ENCODE peak calls at places on chromosomes 12 and 14, in four cellular contexts. D, I, C and J are unnamed samples.

GRCh38 chr12:43434614-43435013 is 117.4 kb downstream of the ADAMTS20 start:
- DNase-seq in I (no peak), C (no peak), D (no peak), J (no peak)

GRCh38 chr12:111093428-111094142 is 173.2 kb upstream of the MYL2 start:
- DNase-seq in C (no peak), I (no peak), D (no peak), J (peak)

GRCh38 chr12:12723681-12724420 is 6.7 kb downstream of the CDKN1B start:
- DNase-seq in D (peak), C (peak), I (no peak), J (peak)

GRCh38 chr14:101854366-101854765 is 92.9 kb downstream of the PPP2R5C start:
- DNase-seq in I (no peak), D (no peak), C (no peak), J (no peak)

GRCh38 chr12:2501464-2502181 is 293.1 kb upstream of the FKBP4 start:
- DNase-seq in I (no peak), C (no peak), D (no peak), J (no peak)

GRCh38 chr12:64633186-64633939 is 23.1 kb downstream of the RASSF3 start:
- DNase-seq in D (no peak), I (no peak), C (no peak), J (no peak)

GRCh38 chr14:27686137-27686536 is 1080.5 kb upstream of the FOXG1 start:
- DNase-seq in D (no peak), I (no peak), C (no peak), J (no peak)

GRCh38 chr12:46267618-46268348 is 1.1 kb downstream of the SLC38A1 start:
- DNase-seq in D (no peak), C (no peak), I (no peak), J (no peak)

GRCh38 chr14:103879570-103880333 is 32.4 kb upstream of the PPP1R13B start:
- DNase-seq in D (peak), I (no peak), C (no peak), J (no peak)

GRCh38 chr14:21229821-21230220 is 39.4 kb downstream of the HNRNPC start:
- DNase-seq in C (no peak), D (no peak), I (no peak), J (no peak)

GRCh38 chr12:66103011-66103913 is 27.3 kb downstream of the LLPH start:
- DNase-seq in C (no peak), D (peak), I (no peak), J (no peak)

GRCh38 chr12:126982707-126983106 is 1284.3 kb upstream of the TMEM132C start:
- DNase-seq in D (no peak), I (no peak), C (no peak), J (no peak)

GRCh38 chr12:123389560-123390351 is 5.8 kb downstream of the KMT5A start:
- DNase-seq in I (no peak), C (peak), D (peak), J (peak)

GRCh38 chr14:38108681-38109080 is 99.0 kb upstream of the SSTR1 start:
- DNase-seq in I (peak), C (no peak), D (no peak), J (no peak)

GRCh38 chr12:66861157-66861750 is 182.4 kb upstream of the GRIP1 start:
- DNase-seq in D (peak), C (peak), I (peak), J (peak)

GRCh38 chr14:54498579-54498978 is 9.8 kb upstream of the GMFB start:
- DNase-seq in C (no peak), D (no peak), I (no peak), J (no peak)

GRCh38 chr12:21305666-21306065 is 29.1 kb downstream of the SLCO1A2 start:
- DNase-seq in C (no peak), I (no peak), D (no peak), J (no peak)

GRCh38 chr14:99659333-99659741 is 14.4 kb downstream of the HHIPL1 start:
- DNase-seq in D (peak), I (no peak), C (no peak), J (no peak)

GRCh38 chr14:60862283-60862682 is 118.6 kb downstream of the TRMT5 start:
- DNase-seq in I (no peak), C (peak), D (no peak), J (no peak)

GRCh38 chr12:84727964-84728363 is 184.6 kb downstream of the SLC6A15 start:
- DNase-seq in D (peak), C (no peak), I (no peak), J (no peak)

GRCh38 chr12:15527201-15527782 is 205.0 kb downstream of the PTPRO start:
- DNase-seq in I (no peak), C (no peak), D (peak), J (no peak)
- TF ChIP-seq CTCF in I (no peak), C (no peak), D (peak), J (no peak)

GRCh38 chr12:6919588-6919987 is 5.2 kb downstream of the ENO2 start:
- DNase-seq in C (peak), D (no peak), I (no peak), J (peak)
- TF ChIP-seq CTCF in C (no peak), D (peak), I (no peak), J (no peak)

DNA sequence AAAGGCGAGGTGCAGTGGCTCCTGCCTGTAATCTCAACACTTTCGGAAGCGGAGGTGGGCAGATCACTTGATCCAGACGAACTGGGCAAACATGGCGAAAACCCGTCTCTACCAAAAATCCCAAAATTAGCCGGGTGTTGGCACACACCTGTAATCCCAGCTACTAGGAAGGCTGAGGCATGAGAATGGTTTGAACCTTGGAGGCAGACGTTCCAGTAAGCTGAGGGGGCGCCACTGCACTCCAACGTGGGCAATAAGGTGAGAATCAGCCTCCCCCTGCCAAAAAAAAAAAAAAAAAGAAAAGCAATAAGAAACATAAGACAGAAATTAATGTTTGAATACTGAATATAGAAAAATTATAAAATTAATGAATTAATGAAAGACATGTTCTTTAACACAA is 928.7 kb downstream of the LRFN5 start:
- DNase-seq in I (no peak), D (peak), C (no peak), J (no peak)
- TF ChIP-seq CTCF in I (no peak), D (peak), C (no peak), J (no peak)

GRCh38 chr12:94792690-94793089 is 142.3 kb upstream of the TMCC3 start:
- DNase-seq in I (no peak), D (no peak), C (no peak), J (no peak)

GRCh38 chr12:94793191-94793595 is 142.8 kb upstream of the TMCC3 start:
- DNase-seq in D (peak), I (no peak), C (no peak), J (no peak)

GRCh38 chr12:94795053-94795452 is 144.7 kb upstream of the TMCC3 start:
- DNase-seq in C (no peak), D (no peak), I (no peak), J (no peak)

GRCh38 chr12:94798107-94798506 is 147.8 kb upstream of the TMCC3 start:
- DNase-seq in D (no peak), C (no peak), I (no peak), J (no peak)

DNA sequence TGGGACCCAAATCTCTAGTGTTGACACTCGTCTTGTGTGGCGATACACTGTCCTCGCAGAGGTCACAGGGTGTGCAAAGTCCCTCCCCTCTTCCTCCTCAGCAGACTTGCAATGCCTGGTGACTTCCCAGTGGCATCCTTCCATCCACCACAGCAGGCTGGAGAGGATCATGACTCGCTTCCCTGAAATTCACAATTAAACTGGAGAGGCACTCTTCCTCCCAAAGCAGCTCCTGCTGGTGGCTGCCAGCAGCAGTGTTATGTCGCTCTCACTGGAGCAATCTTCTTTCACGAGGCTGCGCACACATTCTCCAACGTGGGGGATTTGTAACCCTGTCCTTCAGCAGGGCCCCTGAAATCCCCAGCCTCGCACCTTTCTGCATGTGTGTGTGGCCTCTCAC is 145.2 kb upstream of the TMCC3 start:
- DNase-seq in D (peak), C (no peak), I (peak), J (no peak)
- TF ChIP-seq CTCF in D (no peak), C (no peak), I (peak), J (no peak)

GRCh38 chr12:78037707-78038106 is 207.0 kb downstream of the NAV3 start:
- DNase-seq in C (no peak), I (no peak), D (peak), J (no peak)
- TF ChIP-seq CTCF in C (no peak), I (no peak), D (peak), J (no peak)

GRCh38 chr14:71322660-71323250 is 415.5 kb downstream of the PCNX1 start:
- DNase-seq in C (no peak), I (peak), D (no peak), J (peak)

GRCh38 chr14:71319646-71320045 is 412.4 kb downstream of the PCNX1 start:
- DNase-seq in I (no peak), C (no peak), D (peak), J (no peak)

GRCh38 chr14:71321556-71322315 is 414.5 kb downstream of the PCNX1 start:
- DNase-seq in D (peak), C (no peak), I (no peak), J (no peak)

GRCh38 chr14:71320107-71320733 is 413.0 kb downstream of the PCNX1 start:
- DNase-seq in C (peak), I (peak), D (peak), J (peak)

GRCh38 chr14:71320734-71321555 is 413.7 kb downstream of the PCNX1 start:
- DNase-seq in I (no peak), C (peak), D (peak), J (peak)
- TF ChIP-seq CTCF in I (no peak), C (no peak), D (no peak), J (no peak)

GRCh38 chr12:868722-869121 is 80.8 kb downstream of the RAD52 start:
- DNase-seq in I (no peak), C (no peak), D (peak), J (no peak)
- TF ChIP-seq CTCF in I (peak), C (no peak), D (peak), J (no peak)

GRCh38 chr14:98290596-98290995 is 981.4 kb downstream of the BCL11B start:
- DNase-seq in D (no peak), I (no peak), C (no peak), J (no peak)

GRCh38 chr14:98293527-98293926 is 978.5 kb downstream of the BCL11B start:
- DNase-seq in I (no peak), C (no peak), D (no peak), J (no peak)

GRCh38 chr14:98292191-98292590 is 979.8 kb downstream of the BCL11B start:
- DNase-seq in D (no peak), I (no peak), C (no peak), J (no peak)

GRCh38 chr14:98288825-98289224 is 983.2 kb downstream of the BCL11B start:
- DNase-seq in D (no peak), C (no peak), I (no peak), J (no peak)
- TF ChIP-seq CTCF in D (no peak), C (no peak), I (no peak), J (no peak)

DNA sequence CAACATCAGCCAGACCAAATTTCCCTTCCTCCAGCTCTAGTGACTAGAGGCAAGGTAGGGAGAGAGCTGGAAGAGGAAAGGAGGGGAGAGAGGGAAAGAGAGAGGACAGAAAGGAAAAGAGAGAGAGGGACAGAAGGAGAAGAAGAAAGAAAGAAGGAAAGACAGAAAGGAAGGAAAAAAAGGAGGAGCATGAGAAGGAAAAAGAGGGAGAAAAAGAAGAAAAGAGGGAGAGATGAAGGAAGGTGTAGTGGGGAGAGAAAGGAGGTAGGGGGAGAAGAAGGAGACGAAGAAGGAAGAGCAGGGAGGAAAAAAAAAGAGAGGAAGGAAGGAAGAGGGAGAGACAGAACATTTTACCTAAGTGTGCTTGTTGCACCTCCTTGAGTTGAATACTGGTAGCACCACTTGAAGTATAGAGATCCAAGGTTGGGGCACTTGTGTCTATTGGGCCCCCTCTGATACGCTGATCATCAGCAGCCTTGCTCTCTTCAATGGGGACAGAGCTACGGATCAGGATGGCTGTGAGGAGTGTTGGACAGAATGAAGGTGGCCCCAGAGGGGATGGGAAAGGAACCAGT is 232.5 kb downstream of the SUDS3 start:
- DNase-seq in D (peak), C (no peak), I (no peak), J (no peak)
- TF ChIP-seq CTCF in D (peak), C (no peak), I (no peak), J (no peak)

DNA sequence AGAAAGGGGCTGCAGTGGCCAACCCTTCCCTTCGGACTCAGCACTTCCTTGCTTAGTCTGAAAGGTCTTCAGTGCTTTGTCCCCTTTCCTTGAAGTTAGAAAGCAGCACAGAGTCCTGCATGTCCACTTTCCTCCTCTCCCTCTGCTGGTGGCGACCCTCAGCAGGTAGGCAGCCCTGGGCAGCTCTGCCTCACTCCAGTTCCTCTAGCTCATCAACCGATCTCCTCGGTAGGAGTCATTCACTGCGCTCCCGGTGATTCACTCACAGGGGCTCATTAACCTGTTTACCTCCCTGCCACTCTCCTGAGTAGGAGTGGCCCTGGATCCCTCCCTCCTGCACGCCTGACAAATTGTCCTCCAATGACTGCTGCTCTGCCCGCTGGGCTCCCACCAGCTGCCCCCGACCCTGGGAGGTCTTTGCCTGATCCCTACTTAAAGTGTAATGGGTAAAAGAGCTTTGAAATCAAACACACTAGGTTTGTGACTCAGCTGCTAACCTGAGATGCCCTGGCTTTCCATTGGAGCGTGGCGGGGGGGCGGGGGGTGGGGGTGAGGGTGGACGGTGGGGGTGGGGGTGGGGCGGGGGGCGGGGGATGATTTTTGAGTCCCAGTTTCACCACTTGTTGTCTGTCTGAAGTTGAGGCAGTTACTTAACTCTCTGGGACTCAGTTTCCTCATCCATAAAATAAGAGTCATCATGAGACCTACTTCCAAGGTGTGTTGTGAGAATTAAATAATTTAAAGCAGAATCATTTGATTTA is 4.2 kb downstream of the SCNN1A start:
- DNase-seq in D (peak), C (peak), I (no peak), J (no peak)
- TF ChIP-seq CTCF in D (no peak), C (no peak), I (peak), J (no peak)